ENCODE peak calls at places on chromosomes 4 and X, in eight cellular contexts. N is CD8-positive, alpha-beta T cell; O is left ventricle myocardium inferior; V is cardiac muscle cell; M is brain microvascular endothelial cell; K is body of pancreas; Z is PC-9; Q is endothelial cell of umbilical vein. B is an unnamed sample.
A peak's percentile ranks its signal among the peaks of the same experiment; 100 is the strongest.

GRCh38 chr4:154743683-154744340 is at the start of gene LRAT:
- DNase-seq in K (peak; percentile 72), V (no peak), M (no peak), Q (no peak), O (peak; percentile 21), Z (peak; percentile 49), N (no peak), B (peak; percentile 82)

GRCh38 chr4:110055014-110055768 is 142.5 kb downstream of the EGF start:
- DNase-seq in N (no peak), Q (no peak), M (peak; percentile 29), Z (no peak), K (no peak), O (no peak), V (no peak), B (no peak)

GRCh38 chr4:121951570-121952110 is at the start of gene TRPC3:
- DNase-seq in N (peak; percentile 10), O (peak; percentile 23), Q (peak; percentile 6), Z (no peak), M (no peak), V (peak; percentile 23), K (peak; percentile 15), B (peak; percentile 50)

GRCh38 chr4:53937918-53938317 is 126.5 kb downstream of the CHIC2 start:
- DNase-seq in K (no peak), Z (no peak), M (peak; percentile 92), N (no peak), O (no peak), Q (peak; percentile 40), V (peak; percentile 75), B (no peak)

GRCh38 chr4:162683659-162684370 is 482.9 kb downstream of the NAF1 start:
- DNase-seq in K (no peak), N (no peak), Q (no peak), Z (no peak), O (no peak), V (no peak), M (peak; percentile 42), B (no peak)

GRCh38 chr4:91064157-91064853 is 937.1 kb downstream of the CCSER1 start:
- DNase-seq in Z (no peak), N (no peak), M (no peak), K (peak; percentile 22), Q (peak; percentile 61), V (peak; percentile 73), O (no peak), B (no peak)

GRCh38 chr4:16123356-16124084 is 39.7 kb upstream of the PROM1 start:
- DNase-seq in Z (no peak), K (no peak), V (no peak), M (no peak), N (no peak), O (no peak), Q (no peak), B (no peak)

GRCh38 chr4:174429701-174430100 is 92.6 kb downstream of the HPGD start:
- DNase-seq in Q (no peak), V (no peak), N (no peak), M (no peak), O (no peak), K (no peak), Z (no peak), B (no peak)

GRCh38 chr4:121696140-121696640 is 590 bp downstream of the ANXA5 start:
- DNase-seq in O (peak; percentile 80), Q (peak; percentile 69), K (peak; percentile 75), M (peak; percentile 59), Z (no peak), V (peak; percentile 87), N (peak; percentile 45), B (peak; percentile 95)

GRCh38 chrX:6002056-6002455 is 226.6 kb downstream of the NLGN4X start:
- DNase-seq in V (no peak), Q (no peak), N (no peak), Z (no peak), K (no peak), M (no peak), O (no peak), B (no peak)

GRCh38 chrX:100946521-100946920 is 17.8 kb upstream of the XKRX start:
- DNase-seq in Q (no peak), K (no peak), N (no peak), O (no peak), V (peak; percentile 2), Z (peak; percentile 73), M (no peak), B (no peak)

GRCh38 chr4:11704136-11704535 is 275.4 kb upstream of the HS3ST1 start:
- DNase-seq in M (no peak), N (no peak), Q (no peak), V (no peak), O (no peak), K (no peak), Z (peak; percentile 66), B (no peak)

GRCh38 chr4:39698424-39699009 is 581 bp downstream of the UBE2K start:
- DNase-seq in O (peak; percentile 44), Z (no peak), Q (peak; percentile 64), N (peak; percentile 29), M (no peak), V (peak; percentile 27), K (peak; percentile 50), B (peak; percentile 54)

GRCh38 chr4:18722748-18723191 is 701.2 kb upstream of the LCORL start:
- DNase-seq in M (no peak), Q (no peak), V (no peak), O (no peak), K (no peak), Z (no peak), N (no peak), B (no peak)

GRCh38 chr4:145098675-145099037 is 545 bp downstream of the ABCE1 start:
- DNase-seq in Q (peak; percentile 82), N (no peak), O (no peak), V (peak; percentile 57), M (peak; percentile 52), Z (peak; percentile 55), K (peak; percentile 38), B (no peak)

GRCh38 chrX:47166126-47166525 is 21.1 kb downstream of the RBM10 start:
- DNase-seq in V (peak; percentile 62), K (no peak), O (no peak), Q (no peak), M (no peak), N (no peak), Z (no peak), B (no peak)

GRCh38 chr4:168150651-168151050 is 58.3 kb downstream of the ANXA10 start:
- DNase-seq in N (no peak), V (peak; percentile 63), O (no peak), M (peak; percentile 45), K (no peak), Q (no peak), Z (no peak), B (no peak)

GRCh38 chr4:7651461-7651921 is 216.8 kb upstream of the PSAPL1 start:
- DNase-seq in K (peak; percentile 30), O (no peak), V (peak; percentile 37), Q (no peak), Z (no peak), M (peak; percentile 23), N (no peak), B (peak; percentile 76)

GRCh38 chr4:8241895-8242696 is 27.5 kb upstream of the HTRA3 start:
- DNase-seq in Z (no peak), Q (peak; percentile 71), O (peak; percentile 88), M (peak; percentile 89), K (peak; percentile 73), N (peak; percentile 78), V (peak; percentile 96), B (peak; percentile 96)

GRCh38 chr4:140296335-140296753 is 77.1 kb upstream of the SCOC start:
- DNase-seq in Q (peak; percentile 68), Z (peak; percentile 64), M (peak; percentile 69), K (peak; percentile 37), V (peak; percentile 81), N (no peak), O (peak; percentile 51), B (peak; percentile 78)

GRCh38 chr4:107008115-107008514 is 28.0 kb downstream of the DKK2 start:
- DNase-seq in V (no peak), M (no peak), Q (no peak), N (no peak), K (no peak), O (no peak), Z (no peak), B (no peak)

DNA sequence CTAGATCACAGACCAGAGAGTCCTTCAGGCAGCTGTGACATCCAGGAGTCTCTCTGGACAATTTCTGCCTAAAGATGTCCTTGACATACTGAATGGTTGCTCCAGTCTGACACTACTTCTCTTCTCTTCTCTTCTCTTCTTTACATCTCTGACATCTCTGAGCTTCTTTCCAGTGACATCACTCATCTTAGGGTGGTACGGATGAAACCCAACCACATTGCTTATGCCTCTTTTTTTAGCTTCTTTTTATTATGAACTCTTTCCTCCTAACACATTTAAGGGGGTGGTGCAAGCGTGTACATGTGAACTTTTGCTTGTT is 39.4 kb upstream of the IRF2 start:
- DNase-seq in V (no peak), K (no peak), O (no peak), M (no peak), Q (no peak), Z (no peak), N (no peak), B (no peak)
- H3K27ac ChIP-seq in V (no peak overlapping the region), K (peak overlapping the region; percentile 19), O (peak overlapping the region; percentile 31), M (peak overlapping the region; percentile 72), Q (no peak overlapping the region), Z (no peak overlapping the region), N (no peak overlapping the region), B (no peak overlapping the region)

GRCh38 chr4:143558823-143559756 is 45.6 kb downstream of the SMARCA5 start:
- DNase-seq in O (peak; percentile 54), Q (peak; percentile 85), M (peak; percentile 24), V (peak; percentile 76), Z (peak; percentile 67), K (peak; percentile 87), N (peak; percentile 66), B (peak; percentile 76)
- H3K27ac ChIP-seq in O (peak overlapping the region; percentile 70), Q (peak overlapping the region; percentile 25), M (no peak overlapping the region), V (no peak overlapping the region), Z (no peak overlapping the region), K (peak overlapping the region; percentile 75), N (peak overlapping the region; percentile 70), B (peak overlapping the region; percentile 83)

GRCh38 chrX:9355739-9356138 is 109.1 kb upstream of the TBL1X start:
- DNase-seq in K (no peak), M (no peak), O (no peak), Q (no peak), N (no peak), Z (no peak), V (no peak), B (no peak)
- H3K27ac ChIP-seq in K (no peak overlapping the region), M (no peak overlapping the region), O (no peak overlapping the region), Q (no peak overlapping the region), N (no peak overlapping the region), Z (no peak overlapping the region), V (no peak overlapping the region), B (no peak overlapping the region)

GRCh38 chrX:49167740-49168108 is 4.0 kb upstream of the PLP2 start:
- DNase-seq in M (no peak), N (no peak), Q (no peak), K (no peak), V (no peak), O (no peak), Z (no peak), B (no peak)

GRCh38 chrX:49164589-49165360 is 2.2 kb downstream of the MAGIX start:
- DNase-seq in O (no peak), V (no peak), K (no peak), Q (no peak), N (no peak), Z (no peak), M (no peak), B (peak; percentile 72)

GRCh38 chrX:49163555-49164419 is 1.2 kb downstream of the MAGIX start:
- DNase-seq in N (peak; percentile 67), V (peak; percentile 87), O (peak; percentile 88), K (peak; percentile 89), Z (peak; percentile 42), Q (peak; percentile 80), M (peak; percentile 64), B (peak; percentile 91)

GRCh38 chrX:49165901-49166881 is 3.6 kb downstream of the MAGIX start:
- DNase-seq in Q (peak; percentile 66), V (peak; percentile 76), N (peak; percentile 34), M (peak; percentile 58), Z (no peak), K (peak; percentile 83), O (peak; percentile 80), B (peak; percentile 83)

GRCh38 chrX:49166914-49167739 is 4.6 kb downstream of the MAGIX start:
- DNase-seq in K (peak; percentile 56), N (peak; percentile 43), O (peak; percentile 75), Z (no peak), Q (peak; percentile 58), V (peak; percentile 87), M (peak; percentile 49), B (peak; percentile 93)
- H3K27ac ChIP-seq in K (peak overlapping the region; percentile 83), N (peak overlapping the region; percentile 71), O (peak overlapping the region; percentile 95), Z (no peak overlapping the region), Q (peak overlapping the region; percentile 89), V (peak overlapping the region; percentile 79), M (peak overlapping the region; percentile 70), B (peak overlapping the region; percentile 23)